ENCODE peak calls at places on chromosomes 12 and 14, in four cellular contexts. W, G, P and Y are unnamed samples.

GRCh38 chr12:68964013-68964412 is 31.0 kb upstream of the CPM start:
- DNase-seq in G (no peak), W (no peak), P (no peak), Y (no peak)

GRCh38 chr12:15469342-15469741 is 147.0 kb downstream of the PTPRO start:
- DNase-seq in G (no peak), P (no peak), W (no peak), Y (no peak)

GRCh38 chr14:55814064-55814463 is 234.1 kb downstream of the KTN1 start:
- DNase-seq in W (no peak), P (no peak), G (no peak), Y (no peak)

GRCh38 chr12:80044694-80045046 is 54.7 kb upstream of the OTOGL start:
- DNase-seq in W (no peak), P (peak), G (peak), Y (peak)

GRCh38 chr12:132488127-132489077 is 1.5 kb upstream of the FBRSL1 start:
- DNase-seq in W (no peak), P (no peak), G (no peak), Y (no peak)

GRCh38 chr12:98893601-98894411 is 248.7 kb downstream of the APAF1 start:
- DNase-seq in W (no peak), P (no peak), G (no peak), Y (no peak)

GRCh38 chr14:91968280-91968679 is 20.8 kb upstream of the FBLN5 start:
- DNase-seq in G (no peak), W (no peak), P (no peak), Y (no peak)

GRCh38 chr12:114916124-114916523 is 232.1 kb upstream of the TBX3 start:
- DNase-seq in W (no peak), P (peak), G (peak), Y (peak)

GRCh38 chr12:31752450-31752849 is 23.6 kb upstream of the AMN1 start:
- DNase-seq in G (no peak), W (no peak), P (no peak), Y (no peak)

GRCh38 chr12:49503674-49504180 is 35.1 kb upstream of the KCNH3 start:
- DNase-seq in W (no peak), P (peak), G (peak), Y (no peak)

GRCh38 chr12:1122803-1123202 is 131.8 kb downstream of the ERC1 start:
- DNase-seq in G (peak), P (no peak), W (no peak), Y (peak)